ENCODE peak calls at places on chromosome 1, in eight cellular contexts. U is hepatocyte, X is HCT116, V is GM23248, Y is SK-N-SH, A is neural progenitor cell, B is GM23338, E is MM.1S. N is an unnamed sample.
A peak's percentile ranks its signal among the peaks of the same experiment; 100 is the strongest.

GRCh38 chr1:30511563-30512252 is 211.7 kb downstream of the MATN1 start:
- DNase-seq in V (peak; percentile 84), X (no peak), A (no peak), U (no peak), B (no peak), Y (no peak), E (no peak), N (peak; percentile 60)

GRCh38 chr1:234186037-234186688 is 187.1 kb upstream of the COA6 start:
- DNase-seq in V (peak; percentile 54), Y (no peak), U (peak; percentile 44), A (no peak), X (peak; percentile 92), E (no peak), B (no peak), N (peak; percentile 99)

GRCh38 chr1:156251527-156251926 is 3.7 kb upstream of the PAQR6 start:
- DNase-seq in X (no peak), A (no peak), E (no peak), Y (peak; percentile 85), B (no peak), V (no peak), U (no peak), N (no peak)

GRCh38 chr1:30598571-30599114 is 124.7 kb downstream of the MATN1 start:
- DNase-seq in A (no peak), X (no peak), U (no peak), E (no peak), Y (no peak), V (no peak), B (no peak), N (no peak)

GRCh38 chr1:183864611-183865010 is 59.7 kb downstream of the RGL1 start:
- DNase-seq in Y (no peak), B (no peak), E (no peak), X (no peak), A (no peak), U (no peak), V (no peak), N (no peak)

GRCh38 chr1:229526695-229527094 is 18.6 kb upstream of the NUP133 start:
- DNase-seq in Y (no peak), B (no peak), A (no peak), U (no peak), X (no peak), V (no peak), E (no peak), N (no peak)

GRCh38 chr1:87950369-87950768 is 621.7 kb downstream of the LMO4 start:
- DNase-seq in A (no peak), Y (no peak), B (no peak), V (no peak), U (no peak), X (no peak), E (no peak), N (no peak)

GRCh38 chr1:10522324-10522860 is 47.6 kb downstream of the PEX14 start:
- DNase-seq in V (peak; percentile 23), E (no peak), B (no peak), A (no peak), X (no peak), U (no peak), Y (no peak), N (no peak)

GRCh38 chr1:202901555-202901954 is 12.6 kb upstream of the RABIF start:
- DNase-seq in X (no peak), B (no peak), V (no peak), Y (no peak), U (no peak), A (no peak), E (no peak), N (no peak)

GRCh38 chr1:57835620-57836019 is 411.8 kb upstream of the DAB1 start:
- DNase-seq in E (no peak), A (peak; percentile 17), U (no peak), V (no peak), X (no peak), Y (no peak), B (peak; percentile 59), N (no peak)

GRCh38 chr1:26570287-26570686 is 40.7 kb downstream of the RPS6KA1 start:
- DNase-seq in A (no peak), B (no peak), V (peak; percentile 23), E (no peak), Y (no peak), U (no peak), X (no peak), N (no peak)

GRCh38 chr1:31579374-31579773 is 3.1 kb downstream of the TINAGL1 start:
- DNase-seq in Y (peak; percentile 54), B (no peak), V (no peak), U (no peak), X (no peak), E (no peak), A (no peak), N (no peak)

GRCh38 chr1:59763418-59763817 is 51.3 kb upstream of the HOOK1 start:
- DNase-seq in E (no peak), X (no peak), B (no peak), U (no peak), A (no peak), V (no peak), Y (no peak), N (no peak)

GRCh38 chr1:27519341-27520258 is 29.6 kb upstream of the WASF2 start:
- DNase-seq in E (no peak), B (no peak), A (peak; percentile 81), U (no peak), X (no peak), Y (peak; percentile 87), V (no peak), N (no peak)

GRCh38 chr1:55836086-55836485 is 620.9 kb upstream of the USP24 start:
- DNase-seq in X (no peak), Y (peak; percentile 12), V (no peak), E (no peak), B (no peak), A (no peak), U (no peak), N (no peak)

GRCh38 chr1:190754769-190755168 is 277.1 kb upstream of the BRINP3 start:
- DNase-seq in X (peak; percentile 24), Y (peak; percentile 5), V (peak; percentile 0), A (no peak), B (no peak), E (no peak), U (peak; percentile 21), N (peak; percentile 87)

GRCh38 chr1:6384962-6385672 is 8.4 kb downstream of the ACOT7 start:
- DNase-seq in V (no peak), E (no peak), Y (peak; percentile 84), B (no peak), U (no peak), X (no peak), A (no peak), N (no peak)

GRCh38 chr1:179177182-179177581 is 52.3 kb downstream of the ABL2 start:
- DNase-seq in Y (no peak), E (no peak), A (no peak), X (no peak), B (peak; percentile 9), V (peak; percentile 79), U (no peak), N (no peak)
- TF ChIP-seq EZH2phosphoT487 in Y (no peak), E (no peak), A (no peak), X (no peak), B (no peak), V (no peak), U (no peak), N (no peak)

GRCh38 chr1:225735252-225736149 is 42.1 kb upstream of the SRP9 start:
- DNase-seq in X (no peak), E (no peak), V (peak; percentile 99), B (no peak), U (peak; percentile 78), Y (peak; percentile 53), A (peak; percentile 23), N (peak; percentile 95)
- H3K4me2 ChIP-seq in X (no peak overlapping the region), E (no peak overlapping the region), V (peak overlapping the region; percentile 74), B (no peak overlapping the region), U (peak overlapping the region; percentile 1), Y (peak overlapping the region; percentile 49), A (no peak overlapping the region), N (peak overlapping the region; percentile 73)

GRCh38 chr1:20355828-20356735 is 65.4 kb downstream of the VWA5B1 start:
- DNase-seq in U (no peak), V (peak; percentile 40), X (no peak), A (no peak), Y (no peak), E (no peak), B (no peak), N (peak; percentile 42)

GRCh38 chr1:20359451-20360330 is 69.0 kb downstream of the VWA5B1 start:
- DNase-seq in Y (no peak), U (no peak), E (peak; percentile 36), V (no peak), B (no peak), X (peak; percentile 19), A (no peak), N (peak; percentile 50)

GRCh38 chr1:20356850-20357459 is 66.3 kb downstream of the VWA5B1 start:
- DNase-seq in A (no peak), X (no peak), E (no peak), V (no peak), Y (no peak), U (no peak), B (no peak), N (peak; percentile 55)

GRCh38 chr1:20358761-20359263 is 68.1 kb downstream of the VWA5B1 start:
- DNase-seq in Y (peak; percentile 81), V (peak; percentile 50), E (no peak), B (no peak), U (peak; percentile 72), A (no peak), X (no peak), N (peak; percentile 64)

DNA sequence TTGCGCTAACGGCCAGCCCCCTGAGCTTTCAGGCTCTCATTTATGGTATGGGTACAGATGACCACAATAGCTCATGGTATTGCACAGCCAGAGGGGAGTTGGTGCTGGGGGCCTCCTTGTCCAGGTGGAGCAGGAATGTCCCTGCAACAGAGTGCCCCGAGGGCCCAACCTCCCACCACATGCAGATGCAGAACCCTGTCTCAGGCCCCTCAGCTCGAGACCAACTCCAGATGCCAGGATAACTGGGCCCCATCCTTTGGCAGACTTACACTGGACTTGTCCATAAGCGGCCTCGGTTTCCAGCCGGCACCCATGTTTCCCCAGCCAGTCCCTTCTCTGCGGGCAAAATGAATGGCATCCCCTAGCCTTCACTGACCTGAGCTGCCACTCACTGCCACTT is 67.1 kb downstream of the VWA5B1 start:
- DNase-seq in U (no peak), A (no peak), E (no peak), B (no peak), V (no peak), X (no peak), Y (no peak), N (no peak)
- H3K27me3 ChIP-seq in U (peaks cover 2% of the 10 kb centered on the region), A (peaks cover 59% of the 10 kb centered on the region), E (peaks cover 97% of the 10 kb centered on the region), B (peaks cover 9% of the 10 kb centered on the region), V (peaks cover 19% of the 10 kb centered on the region), X (no peaks in the 10 kb centered on the region), Y (no peaks in the 10 kb centered on the region), N (no peaks in the 10 kb centered on the region)

GRCh38 chr1:24749257-24749656 is 4.0 kb downstream of the CLIC4 start:
- DNase-seq in V (no peak), U (no peak), B (no peak), E (peak; percentile 40), Y (no peak), X (no peak), A (no peak), N (no peak)

GRCh38 chr1:24745711-24746582 is 700 bp downstream of the CLIC4 start:
- DNase-seq in B (peak; percentile 60), E (peak; percentile 59), Y (peak; percentile 75), X (no peak), U (peak; percentile 71), V (peak; percentile 80), A (peak; percentile 63), N (peak; percentile 71)

GRCh38 chr1:24749886-24750285 is 4.6 kb downstream of the CLIC4 start:
- DNase-seq in X (no peak), B (no peak), U (no peak), Y (no peak), E (no peak), V (no peak), A (no peak), N (no peak)

GRCh38 chr1:24744911-24745710 is at the start of gene CLIC4:
- DNase-seq in B (peak; percentile 100), U (peak; percentile 100), X (peak; percentile 94), E (peak; percentile 99), A (peak; percentile 100), Y (peak; percentile 97), V (peak; percentile 100), N (peak; percentile 99)

GRCh38 chr1:24748191-24749121 is 3.2 kb downstream of the CLIC4 start:
- DNase-seq in V (peak; percentile 53), B (no peak), X (no peak), U (no peak), E (peak; percentile 86), A (no peak), Y (no peak), N (no peak)
- TF ChIP-seq EZH2phosphoT487 in V (no peak), B (no peak), X (no peak), U (no peak), E (no peak), A (no peak), Y (no peak), N (no peak)